ENCODE peak calls at places on chromosomes 5 and 9, in nine cellular contexts. F is AG10803; R is activated T-cell treated with anti-CD3 and anti-CD28 coated beads, Interleukin-2, amount 50 U/mL, for 72 hours; I is psoas muscle; K is PC-9; L is activated CD8-positive, alpha-beta memory T cell treated with anti-CD3 and anti-CD28 coated beads for 1 hour; Y is MCF 10A; U is RWPE1; V is activated naive CD4-positive, alpha-beta T cell. J is an unnamed sample.

GRCh38 chr5:21049900-21050299 is 1061.9 kb upstream of the CDH18 start:
- DNase-seq in I (no peak), Y (no peak), V (no peak), K (no peak), F (no peak), U (no peak), R (no peak), L (no peak), J (no peak)

GRCh38 chr9:108834959-108835696 is 20.7 kb downstream of the ACTL7B start:
- DNase-seq in U (peak; percentile 85), Y (peak; percentile 18), L (no peak), K (no peak), F (no peak), R (no peak), I (no peak), V (no peak), J (peak; percentile 85)

GRCh38 chr5:76294573-76294972 is 108.5 kb upstream of the IQGAP2 start:
- DNase-seq in V (no peak), F (no peak), R (no peak), I (no peak), L (no peak), K (no peak), Y (no peak), U (no peak), J (no peak)

GRCh38 chr9:122056484-122056883 is 36.6 kb downstream of the TTLL11 start:
- DNase-seq in L (no peak), Y (peak; percentile 50), V (no peak), F (no peak), U (peak; percentile 89), I (no peak), K (no peak), R (no peak), J (no peak)

GRCh38 chr5:169197343-169197742 is 103.6 kb downstream of the SLIT3 start:
- DNase-seq in F (peak; percentile 15), R (no peak), U (peak; percentile 63), V (no peak), L (no peak), I (no peak), K (no peak), Y (peak; percentile 65), J (no peak)

GRCh38 chr5:21661129-21661528 is 1192.0 kb downstream of the CDH12 start:
- DNase-seq in V (no peak), R (no peak), Y (no peak), F (no peak), U (no peak), I (no peak), K (no peak), L (no peak), J (no peak)

GRCh38 chr9:88645869-88646204 is 110.9 kb downstream of the NXNL2 start:
- DNase-seq in R (no peak), U (no peak), I (no peak), Y (no peak), L (no peak), F (no peak), V (no peak), K (no peak), J (no peak)

GRCh38 chr5:141743652-141744333 is 61.8 kb upstream of the ARAP3 start:
- DNase-seq in I (no peak), L (no peak), R (no peak), K (no peak), F (no peak), V (no peak), U (no peak), Y (no peak), J (no peak)

GRCh38 chr9:83070257-83070656 is 7.3 kb upstream of the RASEF start:
- DNase-seq in K (no peak), V (no peak), I (no peak), Y (no peak), U (peak; percentile 31), R (no peak), L (no peak), F (peak; percentile 73), J (no peak)

GRCh38 chr9:112849363-112849922 is 41.2 kb downstream of the SLC46A2 start:
- DNase-seq in R (no peak), F (no peak), K (no peak), I (no peak), U (no peak), V (no peak), Y (no peak), L (no peak), J (no peak)

GRCh38 chr5:115557667-115558387 is 13.3 kb upstream of the FEM1C start:
- DNase-seq in F (peak; percentile 17), L (no peak), Y (no peak), U (no peak), V (no peak), R (no peak), I (no peak), K (no peak), J (no peak)

GRCh38 chr9:91192379-91192775 is 169.3 kb downstream of the AUH start:
- DNase-seq in R (no peak), U (no peak), Y (no peak), K (no peak), V (no peak), L (no peak), F (no peak), I (no peak), J (no peak)

GRCh38 chr5:124402144-124402581 is 344.3 kb downstream of the ZNF608 start:
- DNase-seq in K (peak; percentile 97), Y (peak; percentile 91), F (peak; percentile 56), L (no peak), U (peak; percentile 24), V (no peak), R (no peak), I (no peak), J (peak; percentile 72)